ENCODE peak calls at places on chromosome 13, in nine cellular contexts. W is GM23338; F is NCI-H187; N is nucleus accumbens; A is spleen; P is NCI-H2081; C is activated CD8-positive, alpha-beta T cell treated with anti-CD3 and anti-CD28 coated beads, Interleukin-2, amount 10 ng/mL, durations not matched to agents 7 days and 5 days; H is breast epithelium; S is stimulated activated CD4-positive, alpha-beta T cell treated with anti-CD3 and anti-CD28 coated beads, Interleukin-15, amount 100 ng/mL, for 1 hour. D is an unnamed sample.

GRCh38 chr13:79051472-79051871 is 354.6 kb downstream of the RBM26 start:
- DNase-seq in F (no peak), A (no peak), N (no peak), P (no peak), S (no peak), C (no peak), H (no peak), W (no peak), D (no peak)

GRCh38 chr13:112859817-112860190 is 109.2 kb upstream of the MCF2L start:
- DNase-seq in A (peak; percentile 76), F (no peak), H (no peak), S (no peak), W (no peak), C (no peak), N (no peak), P (no peak), D (no peak)

GRCh38 chr13:109212630-109213029 is 573.8 kb downstream of the IRS2 start:
- DNase-seq in F (no peak), S (no peak), H (no peak), P (no peak), C (no peak), A (no peak), W (no peak), N (no peak), D (no peak)

GRCh38 chr13:87130401-87130800 is 540.8 kb upstream of the SLITRK5 start:
- DNase-seq in C (no peak), P (no peak), F (no peak), H (no peak), A (no peak), S (no peak), W (no peak), N (no peak), D (no peak)

GRCh38 chr13:74251778-74252519 is 117.7 kb upstream of the KLF12 start:
- DNase-seq in A (no peak), W (no peak), S (no peak), N (no peak), H (no peak), C (peak; percentile 36), F (peak; percentile 7), P (no peak), D (no peak)

GRCh38 chr13:72221276-72221962 is 354.4 kb upstream of the DACH1 start:
- DNase-seq in H (no peak), C (no peak), F (no peak), P (peak; percentile 4), N (peak; percentile 1), W (peak; percentile 86), S (no peak), A (peak; percentile 77), D (no peak)

GRCh38 chr13:112703935-112704633 is 14.2 kb downstream of the ATP11A start:
- DNase-seq in W (no peak), S (no peak), P (no peak), H (no peak), A (peak; percentile 61), F (no peak), N (no peak), C (no peak), D (peak; percentile 47)

GRCh38 chr13:45219938-45220375 is 19.1 kb upstream of the KCTD4 start:
- DNase-seq in W (peak; percentile 33), F (no peak), N (no peak), P (peak; percentile 49), C (no peak), H (no peak), A (no peak), S (no peak), D (no peak)

GRCh38 chr13:88085036-88085435 is 413.9 kb downstream of the SLITRK5 start:
- DNase-seq in A (no peak), F (no peak), S (no peak), N (no peak), W (no peak), P (no peak), C (no peak), H (no peak), D (no peak)

GRCh38 chr13:32314968-32315254 is 252 bp downstream of the ZAR1L start:
- DNase-seq in S (no peak), C (peak; percentile 84), W (peak; percentile 85), P (no peak), N (no peak), A (no peak), H (peak; percentile 40), F (no peak), D (peak; percentile 61)

GRCh38 chr13:24185591-24186232 is 25.2 kb downstream of the SPATA13 start:
- DNase-seq in F (no peak), A (no peak), C (no peak), P (no peak), S (no peak), N (no peak), W (no peak), H (no peak), D (no peak)

GRCh38 chr13:21675095-21676007 is 4.5 kb downstream of the FGF9 start:
- DNase-seq in F (peak; percentile 58), S (no peak), W (peak; percentile 61), P (peak; percentile 77), H (no peak), C (peak; percentile 57), A (peak; percentile 81), N (peak; percentile 24), D (no peak)

GRCh38 chr13:98972627-98973026 is 5.2 kb downstream of the DOCK9 start:
- DNase-seq in C (no peak), A (no peak), W (no peak), S (no peak), H (no peak), F (no peak), P (no peak), N (no peak), D (no peak)

GRCh38 chr13:40796649-40797048 is 7.2 kb downstream of the SLC25A15 start:
- DNase-seq in P (no peak), S (no peak), F (no peak), A (no peak), W (no peak), C (no peak), N (no peak), H (no peak), D (no peak)

GRCh38 chr13:96036515-96036914 is 16.7 kb downstream of the UGGT2 start:
- DNase-seq in F (no peak), H (no peak), N (no peak), A (no peak), W (no peak), C (no peak), P (no peak), S (no peak), D (no peak)

GRCh38 chr13:42275098-42275471 is 3.1 kb downstream of the AKAP11 start:
- DNase-seq in N (no peak), F (no peak), H (no peak), C (no peak), S (no peak), P (no peak), A (no peak), W (no peak), D (no peak)

GRCh38 chr13:50589651-50590054 is 253.8 kb downstream of the DLEU7 start:
- DNase-seq in S (no peak), A (no peak), F (no peak), W (no peak), P (no peak), C (no peak), H (no peak), N (no peak), D (no peak)

GRCh38 chr13:80141114-80141849 is 199.6 kb downstream of the SPRY2 start:
- DNase-seq in H (peak; percentile 19), S (no peak), C (no peak), W (no peak), N (peak; percentile 34), P (no peak), A (no peak), F (no peak), D (peak; percentile 66)

GRCh38 chr13:52395704-52396103 is 10.3 kb downstream of the THSD1 start:
- DNase-seq in W (no peak), N (no peak), A (no peak), H (no peak), C (no peak), P (no peak), S (no peak), F (no peak), D (no peak)

GRCh38 chr13:48123827-48124226 is 28.9 kb upstream of the MED4 start:
- DNase-seq in W (no peak), H (no peak), S (no peak), P (no peak), C (no peak), A (no peak), F (no peak), N (no peak), D (no peak)

GRCh38 chr13:28099396-28100148 is 804 bp downstream of the FLT3 start:
- DNase-seq in N (no peak), P (no peak), H (no peak), C (no peak), A (no peak), W (peak; percentile 20), S (no peak), F (no peak), D (no peak)

GRCh38 chr13:19984430-19985218 is 26.1 kb downstream of the ZMYM2 start:
- DNase-seq in P (no peak), H (no peak), N (no peak), C (peak; percentile 25), F (no peak), S (no peak), W (peak; percentile 84), A (no peak), D (no peak)

GRCh38 chr13:51453308-51453958 is 597 bp upstream of the INTS6 start:
- DNase-seq in N (peak; percentile 79), H (no peak), P (peak; percentile 64), S (peak; percentile 73), C (peak; percentile 81), F (peak; percentile 53), W (peak; percentile 74), A (peak; percentile 97), D (peak; percentile 92)

D was measured in sciatic nerve.